ENCODE peak calls at places on chromosomes 4 and X, in ten cellular contexts. K, M, F, B, U, I, O, H, C and N are unnamed samples.

GRCh38 chr4:177201614-177202013 is 108.1 kb upstream of the NEIL3 start:
- DNase-seq in K (no peak), M (no peak), F (no peak), B (no peak), U (no peak), I (no peak), O (no peak), H (no peak), C (no peak), N (no peak)

GRCh38 chr4:147633113-147633512 is 15.9 kb downstream of the TMEM184C start:
- DNase-seq in K (peak; percentile 35), M (peak; percentile 49), F (no peak), B (no peak), U (no peak), I (no peak), O (no peak), H (no peak), C (no peak), N (no peak)

GRCh38 chrX:13208281-13208935 is 111.4 kb downstream of the ATXN3L start:
- DNase-seq in K (no peak), M (no peak), F (no peak), B (no peak), U (no peak), I (no peak), O (no peak), H (no peak), C (peak; percentile 35), N (no peak)

GRCh38 chr4:12933760-12934221 is 550.3 kb downstream of the RAB28 start:
- DNase-seq in K (no peak), M (no peak), F (no peak), B (no peak), U (no peak), I (no peak), O (no peak), H (no peak), C (no peak), N (no peak)

GRCh38 chr4:184568770-184569169 is 80.5 kb downstream of the CASP3 start:
- DNase-seq in K (no peak), M (no peak), F (no peak), B (no peak), U (no peak), I (no peak), O (no peak), H (no peak), C (no peak), N (no peak)

GRCh38 chr4:105946771-105947170 is 51.5 kb downstream of the NPNT start:
- DNase-seq in K (no peak), M (no peak), F (no peak), B (no peak), U (no peak), I (no peak), O (no peak), H (no peak), C (no peak), N (no peak)

GRCh38 chrX:30889147-30890125 is at the start of gene TAB3:
- DNase-seq in K (peak; percentile 93), M (peak; percentile 97), F (peak; percentile 93), B (peak; percentile 82), U (peak; percentile 96), I (peak; percentile 97), O (peak; percentile 89), H (peak; percentile 96), C (peak; percentile 97), N (peak; percentile 97)

GRCh38 chrX:17613979-17614572 is 123.2 kb upstream of the SCML1 start:
- DNase-seq in K (no peak), M (peak; percentile 88), F (no peak), B (no peak), U (no peak), I (no peak), O (no peak), H (no peak), C (peak; percentile 59), N (no peak)

GRCh38 chr4:109947457-109947856 is 34.8 kb downstream of the EGF start:
- DNase-seq in K (peak; percentile 54), M (peak; percentile 65), F (no peak), B (no peak), U (no peak), I (no peak), O (no peak), H (no peak), C (peak; percentile 88), N (no peak)

GRCh38 chr4:65668201-65669007 is 1.9 kb downstream of the EPHA5 start:
- DNase-seq in K (peak; percentile 41), M (peak; percentile 71), F (no peak), B (no peak), U (peak; percentile 49), I (peak; percentile 31), O (peak; percentile 26), H (peak; percentile 33), C (peak; percentile 39), N (no peak)

GRCh38 chrX:53882331-53882730 is 161.9 kb downstream of the PHF8 start:
- DNase-seq in K (peak; percentile 2), M (peak; percentile 81), F (peak; percentile 18), B (no peak), U (no peak), I (no peak), O (no peak), H (no peak), C (peak; percentile 43), N (no peak)

GRCh38 chrX:137166591-137166990 is 132.8 kb upstream of the GPR101 start:
- DNase-seq in K (no peak), M (no peak), F (no peak), B (no peak), U (peak; percentile 51), I (no peak), O (no peak), H (no peak), C (peak; percentile 9), N (no peak)

GRCh38 chrX:16733013-16733412 is 13.6 kb downstream of the SYAP1 start:
- DNase-seq in K (no peak), M (no peak), F (no peak), B (no peak), U (no peak), I (no peak), O (no peak), H (no peak), C (no peak), N (no peak)

DNA sequence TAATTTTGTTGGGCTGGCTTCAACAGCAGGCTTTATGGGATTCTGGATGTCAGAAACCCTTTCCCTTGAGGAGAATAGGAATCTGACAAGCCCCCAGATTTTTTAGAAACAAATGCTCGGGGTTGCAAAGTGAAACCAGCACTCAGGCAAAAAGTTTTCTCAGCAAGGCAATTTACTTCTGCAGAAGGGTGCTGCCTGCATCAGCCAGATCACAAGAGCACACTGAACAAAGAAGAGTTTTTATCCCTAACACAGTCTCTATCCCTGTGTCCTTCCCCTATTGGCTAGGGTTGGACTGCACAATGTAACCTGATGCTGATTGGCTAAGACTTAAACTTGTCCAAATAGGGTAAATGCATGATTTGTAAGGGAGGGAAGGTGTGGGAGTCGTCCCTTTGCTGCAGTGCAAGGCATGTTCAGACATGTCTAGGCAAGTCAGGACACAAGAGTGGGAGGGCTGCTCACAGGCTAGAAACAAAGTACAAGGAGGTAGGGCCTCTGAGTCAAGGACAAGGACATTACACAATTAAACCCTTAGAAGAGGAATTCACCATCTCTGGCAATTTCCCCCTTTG is 175.8 kb downstream of the CCNG2 start:
- DNase-seq in K (no peak), M (no peak), F (no peak), B (no peak), U (peak; percentile 13), I (no peak), O (no peak), H (no peak), C (no peak), N (no peak)
- H3K27ac ChIP-seq in K (no peak overlapping the region), M (no peak overlapping the region), F (no peak overlapping the region), B (no peak overlapping the region), U (peak overlapping the region; percentile 63), I (no peak overlapping the region), O (no peak overlapping the region), H (no peak overlapping the region), C (no peak overlapping the region), N (no peak overlapping the region)

DNA sequence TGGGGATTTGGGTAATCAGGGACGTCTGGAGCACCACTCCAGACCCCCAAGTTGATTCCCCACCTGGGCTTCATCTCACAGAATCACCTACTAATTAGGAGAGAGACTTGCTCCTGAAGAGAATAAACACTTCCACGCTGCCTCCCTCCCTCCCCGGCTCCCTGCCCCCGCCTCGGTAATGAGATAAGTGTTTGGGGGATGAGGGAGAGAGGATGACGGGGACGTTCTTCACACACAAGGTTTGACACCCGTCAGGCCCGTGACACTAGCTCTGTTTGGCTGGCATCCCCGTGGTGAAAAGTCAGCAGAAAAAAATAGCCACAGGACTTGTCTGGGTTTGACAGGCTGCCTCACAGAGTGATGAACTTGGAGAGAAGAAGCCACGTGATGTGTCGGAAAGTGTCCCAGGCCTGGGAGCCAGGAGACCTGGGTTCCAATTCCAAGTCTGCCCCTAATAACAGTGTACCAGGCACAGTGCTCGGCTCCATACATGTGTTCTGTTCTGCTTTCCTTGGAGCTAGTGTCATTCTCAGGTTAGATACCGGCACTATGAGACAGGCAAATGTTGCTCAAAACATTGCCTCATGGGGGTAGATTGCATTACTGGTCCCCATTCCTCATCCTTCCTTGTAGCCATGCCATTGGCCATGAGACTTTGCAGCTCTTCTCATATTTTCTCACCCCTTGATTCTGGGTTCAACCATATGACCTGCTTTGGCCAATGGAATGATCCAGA is 578.0 kb downstream of the BCOR start:
- DNase-seq in K (no peak), M (no peak), F (no peak), B (no peak), U (no peak), I (peak; percentile 72), O (no peak), H (peak; percentile 65), C (no peak), N (no peak)
- H3K4me3 ChIP-seq in K (no peak overlapping the region), M (no peak overlapping the region), F (no peak overlapping the region), B (peak overlapping the region; percentile 54), U (no peak overlapping the region), I (no peak overlapping the region), O (no peak overlapping the region), H (no peak overlapping the region), C (no peak overlapping the region), N (no peak overlapping the region)

DNA sequence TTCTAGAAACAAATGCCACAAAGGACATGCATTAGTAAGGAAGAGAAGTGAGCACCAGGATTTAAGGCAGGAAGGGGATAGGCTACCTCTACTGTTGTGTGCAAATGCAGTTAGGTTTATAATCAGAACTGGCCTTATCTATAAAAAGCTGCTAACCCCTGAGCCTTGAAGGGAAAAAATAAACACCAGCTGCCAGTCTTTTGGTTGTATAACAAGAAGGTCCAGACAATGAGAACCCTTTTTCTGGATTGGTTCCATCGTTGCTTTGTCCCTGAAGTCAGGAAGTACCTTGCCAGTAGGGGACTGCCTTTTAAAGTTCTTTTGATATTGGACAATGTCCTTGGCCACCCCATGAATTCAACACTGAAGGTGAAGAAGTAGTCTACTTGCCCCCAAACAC is 126.7 kb upstream of the OTUD4 start:
- DNase-seq in K (no peak), M (no peak), F (no peak), B (no peak), U (no peak), I (no peak), O (no peak), H (no peak), C (no peak), N (no peak)
- H3K27me3 ChIP-seq in K (no peaks in the 10 kb centered on the region), M (peaks cover 2% of the 10 kb centered on the region), F (no peaks in the 10 kb centered on the region), B (no peaks in the 10 kb centered on the region), U (no peaks in the 10 kb centered on the region), I (no peaks in the 10 kb centered on the region), O (no peaks in the 10 kb centered on the region), H (no peaks in the 10 kb centered on the region), C (peaks cover 3% of the 10 kb centered on the region), N (no peaks in the 10 kb centered on the region)

DNA sequence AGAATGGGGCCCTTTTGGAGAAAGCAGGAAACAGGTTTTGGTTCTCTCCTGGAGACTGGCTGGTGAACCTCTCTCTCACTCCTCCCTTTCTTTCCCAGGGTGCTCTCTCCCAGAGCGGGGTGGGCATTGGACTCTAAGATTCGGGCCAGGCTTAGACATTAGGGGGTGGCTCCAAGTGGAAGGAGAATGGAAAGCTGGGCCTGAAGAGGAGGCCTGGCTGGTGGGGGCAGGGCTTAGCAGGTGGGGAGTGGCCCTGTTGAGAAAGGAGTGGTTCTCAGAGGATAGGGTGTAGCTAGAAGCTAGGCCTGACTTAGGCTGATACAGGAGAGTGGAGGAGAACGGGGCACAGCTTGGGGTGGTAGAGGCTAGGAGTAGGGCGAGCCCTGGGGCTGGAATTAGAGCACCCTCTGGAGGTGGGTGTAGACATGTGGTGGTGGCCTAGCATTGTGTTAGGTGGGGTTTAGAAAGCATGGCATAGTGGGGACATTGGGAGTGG is 5.7 kb downstream of the PLP2 start:
- DNase-seq in K (no peak), M (no peak), F (no peak), B (no peak), U (no peak), I (no peak), O (no peak), H (no peak), C (no peak), N (no peak)
- H3K27ac ChIP-seq in K (no peak overlapping the region), M (no peak overlapping the region), F (no peak overlapping the region), B (peak overlapping the region; percentile 44), U (no peak overlapping the region), I (no peak overlapping the region), O (no peak overlapping the region), H (no peak overlapping the region), C (no peak overlapping the region), N (peak overlapping the region; percentile 43)